ENCODE peak calls at places on chromosomes 3 and 15, in ten cellular contexts. One of them, this sample, is unnamed.

GRCh38 chr15:43268111-43269105 is 1.7 kb upstream of the TGM5 start:
- DNase-seq in stomach: no peak
- DNase-seq in A673: peak
- DNase-seq in CD8-positive, alpha-beta T cell: no peak
- DNase-seq in effector memory CD4-positive, alpha-beta T cell: no peak
- DNase-seq in AG04450: no peak
- DNase-seq in spleen: no peak
- DNase-seq in PC-9: no peak
- DNase-seq in ovary: no peak
- DNase-seq in pancreas: no peak
- DNase-seq in this sample: no peak

GRCh38 chr15:22871481-22872076 is 33.1 kb downstream of the NIPA2 start:
- DNase-seq in stomach: no peak
- DNase-seq in A673: no peak
- DNase-seq in CD8-positive, alpha-beta T cell: no peak
- DNase-seq in effector memory CD4-positive, alpha-beta T cell: no peak
- DNase-seq in AG04450: no peak
- DNase-seq in spleen: peak
- DNase-seq in PC-9: no peak
- DNase-seq in ovary: no peak
- DNase-seq in pancreas: no peak
- DNase-seq in this sample: no peak

GRCh38 chr15:40046721-40047412 is 7.9 kb upstream of the SRP14 start:
- DNase-seq in stomach: no peak
- DNase-seq in A673: peak
- DNase-seq in CD8-positive, alpha-beta T cell: no peak
- DNase-seq in effector memory CD4-positive, alpha-beta T cell: no peak
- DNase-seq in AG04450: no peak
- DNase-seq in spleen: peak
- DNase-seq in PC-9: peak
- DNase-seq in ovary: no peak
- DNase-seq in pancreas: no peak
- DNase-seq in this sample: no peak

GRCh38 chr15:101556273-101556672 is 66.8 kb upstream of the PCSK6 start:
- DNase-seq in stomach: no peak
- DNase-seq in A673: no peak
- DNase-seq in CD8-positive, alpha-beta T cell: no peak
- DNase-seq in effector memory CD4-positive, alpha-beta T cell: no peak
- DNase-seq in AG04450: no peak
- DNase-seq in spleen: no peak
- DNase-seq in PC-9: no peak
- DNase-seq in ovary: no peak
- DNase-seq in pancreas: no peak
- DNase-seq in this sample: no peak

GRCh38 chr3:78601249-78601648 is 1166.5 kb downstream of the ROBO1 start:
- DNase-seq in stomach: no peak
- DNase-seq in A673: no peak
- DNase-seq in CD8-positive, alpha-beta T cell: no peak
- DNase-seq in effector memory CD4-positive, alpha-beta T cell: no peak
- DNase-seq in AG04450: no peak
- DNase-seq in spleen: no peak
- DNase-seq in PC-9: no peak
- DNase-seq in ovary: no peak
- DNase-seq in pancreas: no peak
- DNase-seq in this sample: no peak

GRCh38 chr3:30770387-30770786 is 124.1 kb downstream of the GADL1 start:
- DNase-seq in stomach: no peak
- DNase-seq in A673: no peak
- DNase-seq in CD8-positive, alpha-beta T cell: no peak
- DNase-seq in effector memory CD4-positive, alpha-beta T cell: no peak
- DNase-seq in AG04450: peak
- DNase-seq in spleen: no peak
- DNase-seq in PC-9: peak
- DNase-seq in ovary: no peak
- DNase-seq in pancreas: no peak
- DNase-seq in this sample: no peak

GRCh38 chr3:160981217-160981938 is 123.8 kb downstream of the B3GALNT1 start:
- DNase-seq in stomach: no peak
- DNase-seq in A673: peak
- DNase-seq in CD8-positive, alpha-beta T cell: no peak
- DNase-seq in effector memory CD4-positive, alpha-beta T cell: no peak
- DNase-seq in AG04450: no peak
- DNase-seq in spleen: no peak
- DNase-seq in PC-9: no peak
- DNase-seq in ovary: no peak
- DNase-seq in pancreas: no peak
- DNase-seq in this sample: peak

GRCh38 chr3:29686889-29687592 is 406.2 kb downstream of the RBMS3 start:
- DNase-seq in stomach: no peak
- DNase-seq in A673: no peak
- DNase-seq in CD8-positive, alpha-beta T cell: no peak
- DNase-seq in effector memory CD4-positive, alpha-beta T cell: no peak
- DNase-seq in AG04450: no peak
- DNase-seq in spleen: no peak
- DNase-seq in PC-9: no peak
- DNase-seq in ovary: no peak
- DNase-seq in pancreas: no peak
- DNase-seq in this sample: no peak

GRCh38 chr3:188242426-188243123 is 88.6 kb downstream of the LPP start:
- DNase-seq in stomach: no peak
- DNase-seq in A673: no peak
- DNase-seq in CD8-positive, alpha-beta T cell: no peak
- DNase-seq in effector memory CD4-positive, alpha-beta T cell: no peak
- DNase-seq in AG04450: no peak
- DNase-seq in spleen: no peak
- DNase-seq in PC-9: no peak
- DNase-seq in ovary: no peak
- DNase-seq in pancreas: no peak
- DNase-seq in this sample: no peak

GRCh38 chr3:156211583-156211982 is 91.2 kb downstream of the KCNAB1 start:
- DNase-seq in stomach: no peak
- DNase-seq in A673: no peak
- DNase-seq in CD8-positive, alpha-beta T cell: no peak
- DNase-seq in effector memory CD4-positive, alpha-beta T cell: no peak
- DNase-seq in AG04450: no peak
- DNase-seq in spleen: no peak
- DNase-seq in PC-9: no peak
- DNase-seq in ovary: no peak
- DNase-seq in pancreas: no peak
- DNase-seq in this sample: no peak

GRCh38 chr15:89108865-89109660 is 20.8 kb downstream of the ABHD2 start:
- DNase-seq in stomach: no peak
- DNase-seq in A673: no peak
- DNase-seq in CD8-positive, alpha-beta T cell: no peak
- DNase-seq in effector memory CD4-positive, alpha-beta T cell: no peak
- DNase-seq in AG04450: no peak
- DNase-seq in spleen: no peak
- DNase-seq in PC-9: no peak
- DNase-seq in ovary: no peak
- DNase-seq in pancreas: no peak
- DNase-seq in this sample: no peak

GRCh38 chr15:89105147-89105546 is 16.9 kb downstream of the ABHD2 start:
- DNase-seq in stomach: no peak
- DNase-seq in A673: peak
- DNase-seq in CD8-positive, alpha-beta T cell: no peak
- DNase-seq in effector memory CD4-positive, alpha-beta T cell: no peak
- DNase-seq in AG04450: peak
- DNase-seq in spleen: no peak
- DNase-seq in PC-9: peak
- DNase-seq in ovary: no peak
- DNase-seq in pancreas: no peak
- DNase-seq in this sample: no peak

GRCh38 chr15:89110060-89110459 is 21.8 kb downstream of the ABHD2 start:
- DNase-seq in stomach: no peak
- DNase-seq in A673: no peak
- DNase-seq in CD8-positive, alpha-beta T cell: no peak
- DNase-seq in effector memory CD4-positive, alpha-beta T cell: no peak
- DNase-seq in AG04450: no peak
- DNase-seq in spleen: no peak
- DNase-seq in PC-9: no peak
- DNase-seq in ovary: no peak
- DNase-seq in pancreas: no peak
- DNase-seq in this sample: no peak

GRCh38 chr15:89106200-89106599 is 17.9 kb downstream of the ABHD2 start:
- DNase-seq in stomach: no peak
- DNase-seq in A673: no peak
- DNase-seq in CD8-positive, alpha-beta T cell: no peak
- DNase-seq in effector memory CD4-positive, alpha-beta T cell: no peak
- DNase-seq in AG04450: no peak
- DNase-seq in spleen: no peak
- DNase-seq in PC-9: no peak
- DNase-seq in ovary: no peak
- DNase-seq in pancreas: no peak
- DNase-seq in this sample: no peak

GRCh38 chr15:89107984-89108383 is 19.7 kb downstream of the ABHD2 start:
- DNase-seq in stomach: no peak
- DNase-seq in A673: no peak
- DNase-seq in CD8-positive, alpha-beta T cell: no peak
- DNase-seq in effector memory CD4-positive, alpha-beta T cell: no peak
- DNase-seq in AG04450: no peak
- DNase-seq in spleen: no peak
- DNase-seq in PC-9: peak
- DNase-seq in ovary: no peak
- DNase-seq in pancreas: no peak
- DNase-seq in this sample: no peak
- H3K27ac ChIP-seq in stomach: no peak
- H3K27ac ChIP-seq in A673: no peak
- H3K27ac ChIP-seq in CD8-positive, alpha-beta T cell: no peak
- H3K27ac ChIP-seq in effector memory CD4-positive, alpha-beta T cell: no peak
- H3K27ac ChIP-seq in AG04450: no peak
- H3K27ac ChIP-seq in spleen: no peak
- H3K27ac ChIP-seq in PC-9: peak
- H3K27ac ChIP-seq in ovary: no peak
- H3K27ac ChIP-seq in pancreas: no peak
- H3K27ac ChIP-seq in this sample: no peak

GRCh38 chr3:112464264-112464663 is 35.0 kb downstream of the BTLA start:
- DNase-seq in stomach: no peak
- DNase-seq in A673: no peak
- DNase-seq in CD8-positive, alpha-beta T cell: no peak
- DNase-seq in effector memory CD4-positive, alpha-beta T cell: no peak
- DNase-seq in AG04450: no peak
- DNase-seq in spleen: no peak
- DNase-seq in PC-9: no peak
- DNase-seq in ovary: no peak
- DNase-seq in pancreas: no peak
- DNase-seq in this sample: no peak
- H3K27ac ChIP-seq in stomach: no peak
- H3K27ac ChIP-seq in A673: no peak
- H3K27ac ChIP-seq in CD8-positive, alpha-beta T cell: peak
- H3K27ac ChIP-seq in effector memory CD4-positive, alpha-beta T cell: peak
- H3K27ac ChIP-seq in AG04450: no peak
- H3K27ac ChIP-seq in spleen: no peak
- H3K27ac ChIP-seq in PC-9: no peak
- H3K27ac ChIP-seq in ovary: no peak
- H3K27ac ChIP-seq in pancreas: no peak
- H3K27ac ChIP-seq in this sample: no peak

GRCh38 chr15:30905821-30906220 is 2.1 kb downstream of the FAN1 start:
- DNase-seq in stomach: no peak
- DNase-seq in A673: no peak
- DNase-seq in CD8-positive, alpha-beta T cell: no peak
- DNase-seq in effector memory CD4-positive, alpha-beta T cell: no peak
- DNase-seq in AG04450: no peak
- DNase-seq in spleen: no peak
- DNase-seq in PC-9: no peak
- DNase-seq in ovary: no peak
- DNase-seq in pancreas: no peak
- DNase-seq in this sample: no peak
- H3K27ac ChIP-seq in stomach: no peak
- H3K27ac ChIP-seq in A673: peak
- H3K27ac ChIP-seq in CD8-positive, alpha-beta T cell: no peak
- H3K27ac ChIP-seq in effector memory CD4-positive, alpha-beta T cell: no peak
- H3K27ac ChIP-seq in AG04450: no peak
- H3K27ac ChIP-seq in spleen: no peak
- H3K27ac ChIP-seq in PC-9: no peak
- H3K27ac ChIP-seq in ovary: no peak
- H3K27ac ChIP-seq in pancreas: no peak
- H3K27ac ChIP-seq in this sample: no peak

GRCh38 chr3:63936929-63937328 is 24.7 kb upstream of the SCAANT1 start:
- DNase-seq in stomach: no peak
- DNase-seq in A673: no peak
- DNase-seq in CD8-positive, alpha-beta T cell: no peak
- DNase-seq in effector memory CD4-positive, alpha-beta T cell: no peak
- DNase-seq in AG04450: no peak
- DNase-seq in spleen: no peak
- DNase-seq in PC-9: no peak
- DNase-seq in ovary: no peak
- DNase-seq in pancreas: no peak
- DNase-seq in this sample: no peak

GRCh38 chr3:63943678-63944077 is 31.5 kb upstream of the SCAANT1 start:
- DNase-seq in stomach: no peak
- DNase-seq in A673: no peak
- DNase-seq in CD8-positive, alpha-beta T cell: no peak
- DNase-seq in effector memory CD4-positive, alpha-beta T cell: no peak
- DNase-seq in AG04450: no peak
- DNase-seq in spleen: no peak
- DNase-seq in PC-9: no peak
- DNase-seq in ovary: no peak
- DNase-seq in pancreas: no peak
- DNase-seq in this sample: no peak

GRCh38 chr3:63937661-63938651 is 25.8 kb upstream of the SCAANT1 start:
- DNase-seq in stomach: peak
- DNase-seq in A673: no peak
- DNase-seq in CD8-positive, alpha-beta T cell: no peak
- DNase-seq in effector memory CD4-positive, alpha-beta T cell: no peak
- DNase-seq in AG04450: no peak
- DNase-seq in spleen: no peak
- DNase-seq in PC-9: peak
- DNase-seq in ovary: no peak
- DNase-seq in pancreas: no peak
- DNase-seq in this sample: no peak

GRCh38 chr3:63942513-63942912 is 30.3 kb upstream of the SCAANT1 start:
- DNase-seq in stomach: no peak
- DNase-seq in A673: no peak
- DNase-seq in CD8-positive, alpha-beta T cell: no peak
- DNase-seq in effector memory CD4-positive, alpha-beta T cell: no peak
- DNase-seq in AG04450: no peak
- DNase-seq in spleen: no peak
- DNase-seq in PC-9: no peak
- DNase-seq in ovary: no peak
- DNase-seq in pancreas: no peak
- DNase-seq in this sample: no peak

DNA sequence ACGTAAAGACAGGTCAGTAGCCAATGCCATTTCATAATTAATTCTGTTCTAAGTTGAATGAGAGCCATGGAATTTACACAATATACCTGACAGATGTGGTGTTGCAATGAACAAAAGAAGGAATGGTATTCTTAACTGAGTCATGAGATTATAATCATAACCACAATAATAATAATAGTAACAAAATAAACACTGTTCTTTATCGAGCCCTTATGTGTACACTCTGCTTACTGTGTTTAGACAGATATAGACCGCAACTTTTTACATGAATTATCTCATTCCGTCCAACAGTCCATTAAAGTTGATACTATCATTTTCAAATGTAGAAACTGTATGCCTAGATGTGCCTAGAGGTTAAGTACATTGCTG is 28.2 kb upstream of the SCAANT1 start:
- DNase-seq in stomach: no peak
- DNase-seq in A673: no peak
- DNase-seq in CD8-positive, alpha-beta T cell: no peak
- DNase-seq in effector memory CD4-positive, alpha-beta T cell: no peak
- DNase-seq in AG04450: peak
- DNase-seq in spleen: no peak
- DNase-seq in PC-9: peak
- DNase-seq in ovary: no peak
- DNase-seq in pancreas: no peak
- DNase-seq in this sample: no peak
- H3K27ac ChIP-seq in stomach: no peak
- H3K27ac ChIP-seq in A673: no peak
- H3K27ac ChIP-seq in CD8-positive, alpha-beta T cell: no peak
- H3K27ac ChIP-seq in effector memory CD4-positive, alpha-beta T cell: no peak
- H3K27ac ChIP-seq in AG04450: no peak
- H3K27ac ChIP-seq in spleen: no peak
- H3K27ac ChIP-seq in PC-9: no peak
- H3K27ac ChIP-seq in ovary: no peak
- H3K27ac ChIP-seq in pancreas: peak
- H3K27ac ChIP-seq in this sample: no peak